ENCODE peak calls at places on chromosomes 4 and X, in six cellular contexts. H is CD4-positive, CD25-positive, alpha-beta regulatory T cell; Q is LoVo; F is DMS53; I is tibial artery; R is NCI-H1092 treated with DMSO at 0.1 percent for 48 hours. O is an unnamed sample.

GRCh38 chr4:79723507-79723906 is 315.5 kb upstream of the GK2 start:
- DNase-seq in R (no peak), Q (no peak), F (no peak), H (no peak), I (no peak), O (no peak)

GRCh38 chr4:109665783-109666455 is 37.3 kb downstream of the CASP6 start:
- DNase-seq in R (peak), H (no peak), I (no peak), Q (no peak), F (no peak), O (peak)

GRCh38 chrX:54248309-54248708 is 65.3 kb upstream of the FAM120C start:
- DNase-seq in F (peak), I (no peak), H (peak), Q (peak), R (peak), O (no peak)

GRCh38 chrX:103396186-103396585 is 19.8 kb downstream of the BEX3 start:
- DNase-seq in I (no peak), F (no peak), H (no peak), Q (no peak), R (no peak), O (no peak)

GRCh38 chr4:76950052-76950845 is 697 bp downstream of the SEPTIN11 start:
- DNase-seq in R (peak), Q (peak), I (peak), F (peak), H (peak), O (peak)

GRCh38 chr4:2462218-2462991 is 6.5 kb upstream of the RNF4 start:
- DNase-seq in R (peak), H (peak), F (peak), I (peak), Q (peak), O (peak)

GRCh38 chrX:113759422-113759821 is 824.5 kb upstream of the HTR2C start:
- DNase-seq in H (no peak), I (no peak), F (no peak), R (no peak), Q (no peak), O (no peak)

GRCh38 chr4:38759077-38759789 is 23.6 kb downstream of the TLR10 start:
- DNase-seq in I (peak), F (peak), R (no peak), Q (peak), H (peak), O (peak)

GRCh38 chrX:73977542-73978169 is 326.3 kb upstream of the ZCCHC13 start:
- DNase-seq in I (no peak), Q (no peak), H (peak), R (no peak), F (no peak), O (no peak)

GRCh38 chrX:47217121-47217851 is 1.2 kb upstream of the CDK16 start:
- DNase-seq in F (peak), R (peak), I (peak), H (peak), Q (no peak), O (peak)

GRCh38 chrX:130120321-130120731 is 10.0 kb upstream of the ELF4 start:
- DNase-seq in R (no peak), H (no peak), I (no peak), Q (no peak), F (peak), O (no peak)

GRCh38 chr4:17494833-17495232 is 17.1 kb downstream of the QDPR start:
- DNase-seq in H (no peak), F (no peak), R (no peak), I (no peak), Q (no peak), O (no peak)

GRCh38 chrX:101195442-101196173 is 24.0 kb upstream of the DRP2 start:
- DNase-seq in H (no peak), R (no peak), F (no peak), I (no peak), Q (no peak), O (peak)

GRCh38 chr4:151485541-151486131 is 76.7 kb downstream of the FHIP1A start:
- DNase-seq in F (no peak), I (no peak), Q (peak), R (no peak), H (no peak), O (no peak)

GRCh38 chr4:32226201-32226600 is 1506.0 kb downstream of the PCDH7 start:
- DNase-seq in Q (no peak), R (no peak), I (no peak), F (peak), H (no peak), O (no peak)

GRCh38 chr4:144894525-144894924 is 203.5 kb downstream of the ANAPC10 start:
- DNase-seq in Q (peak), H (no peak), I (peak), R (no peak), F (no peak), O (no peak)

GRCh38 chr4:168877779-168878491 is 132.1 kb downstream of the CBR4 start:
- DNase-seq in Q (no peak), R (peak), I (peak), F (peak), H (peak), O (no peak)

GRCh38 chrX:118528089-118528753 is 32.6 kb downstream of the DOCK11 start:
- DNase-seq in R (no peak), Q (no peak), I (no peak), H (peak), F (no peak), O (no peak)

GRCh38 chr4:86058621-86059020 is 301.2 kb downstream of the MAPK10 start:
- DNase-seq in I (no peak), H (no peak), F (no peak), R (no peak), Q (no peak), O (no peak)

GRCh38 chrX:80648023-80648422 is 161.7 kb downstream of the BRWD3 start:
- DNase-seq in H (no peak), R (no peak), F (peak), Q (no peak), I (no peak), O (no peak)

GRCh38 chr4:18318682-18319410 is 297.3 kb upstream of the LCORL start:
- DNase-seq in H (no peak), F (peak), Q (no peak), I (no peak), R (peak), O (no peak)

GRCh38 chrX:129115104-129115503 is 408.2 kb downstream of the SMARCA1 start:
- DNase-seq in I (no peak), R (peak), H (peak), F (peak), Q (no peak), O (peak)

GRCh38 chrX:123749643-123750042 is 16.8 kb upstream of the THOC2 start:
- DNase-seq in H (no peak), F (no peak), I (no peak), R (no peak), Q (no peak), O (no peak)

GRCh38 chr4:85489273-85489672 is 14.3 kb downstream of the ARHGAP24 start:
- DNase-seq in I (no peak), F (peak), R (no peak), H (no peak), Q (no peak), O (no peak)

GRCh38 chrX:134849390-134849789 is 141.4 kb upstream of the SMIM10 start:
- DNase-seq in R (no peak), I (no peak), H (no peak), Q (no peak), F (no peak), O (no peak)

GRCh38 chr4:87058272-87059073 is 123.7 kb downstream of the AFF1 start:
- DNase-seq in R (no peak), Q (peak), I (no peak), F (peak), H (peak), O (peak)

O was measured in NCI-H2081.